ENCODE peak calls at places on chromosomes 7 and 10, in four cellular contexts. One of them, this sample, is unnamed. For H3K4me1, the result is how much of the 10 kb centered on the place peaks cover.

GRCh38 chr7:47074702-47075153 is 507.2 kb downstream of the TNS3 start:
- DNase-seq in body of pancreas: no peak
- DNase-seq in right atrium auricular region: no peak
- DNase-seq in psoas muscle: no peak
- DNase-seq in this sample: no peak

GRCh38 chr10:84204122-84204521 is 9.8 kb downstream of the CDHR1 start:
- DNase-seq in body of pancreas: no peak
- DNase-seq in right atrium auricular region: no peak
- DNase-seq in psoas muscle: no peak
- DNase-seq in this sample: peak

GRCh38 chr7:66326501-66327180 is 121.5 kb downstream of the TPST1 start:
- DNase-seq in body of pancreas: no peak
- DNase-seq in right atrium auricular region: no peak
- DNase-seq in psoas muscle: no peak
- DNase-seq in this sample: no peak

GRCh38 chr10:91046891-91047290 is 126.0 kb upstream of the ANKRD1 start:
- DNase-seq in body of pancreas: no peak
- DNase-seq in right atrium auricular region: no peak
- DNase-seq in psoas muscle: no peak
- DNase-seq in this sample: no peak

GRCh38 chr7:76011437-76011836 is 17.0 kb upstream of the TMEM120A start:
- DNase-seq in body of pancreas: no peak
- DNase-seq in right atrium auricular region: peak
- DNase-seq in psoas muscle: peak
- DNase-seq in this sample: no peak

GRCh38 chr7:70178787-70179186 is 580.5 kb downstream of the AUTS2 start:
- DNase-seq in body of pancreas: no peak
- DNase-seq in right atrium auricular region: no peak
- DNase-seq in psoas muscle: no peak
- DNase-seq in this sample: no peak

GRCh38 chr10:131088619-131089018 is 222.9 kb downstream of the TCERG1L start:
- DNase-seq in body of pancreas: no peak
- DNase-seq in right atrium auricular region: no peak
- DNase-seq in psoas muscle: no peak
- DNase-seq in this sample: no peak

GRCh38 chr7:43781726-43782607 is 23.5 kb downstream of the BLVRA start:
- DNase-seq in body of pancreas: no peak
- DNase-seq in right atrium auricular region: no peak
- DNase-seq in psoas muscle: no peak
- DNase-seq in this sample: peak

GRCh38 chr7:11213246-11213645 is 239.6 kb downstream of the PHF14 start:
- DNase-seq in body of pancreas: no peak
- DNase-seq in right atrium auricular region: no peak
- DNase-seq in psoas muscle: no peak
- DNase-seq in this sample: no peak

GRCh38 chr7:158328376-158329013 is 259.1 kb downstream of the PTPRN2 start:
- DNase-seq in body of pancreas: no peak
- DNase-seq in right atrium auricular region: peak
- DNase-seq in psoas muscle: no peak
- DNase-seq in this sample: no peak

GRCh38 chr7:98354511-98355249 is 46.2 kb downstream of the BAIAP2L1 start:
- DNase-seq in body of pancreas: no peak
- DNase-seq in right atrium auricular region: no peak
- DNase-seq in psoas muscle: no peak
- DNase-seq in this sample: no peak

GRCh38 chr7:136555933-136556332 is 312.5 kb upstream of the CHRM2 start:
- DNase-seq in body of pancreas: no peak
- DNase-seq in right atrium auricular region: no peak
- DNase-seq in psoas muscle: no peak
- DNase-seq in this sample: no peak

GRCh38 chr7:45625067-45625466 is 50.9 kb downstream of the ADCY1 start:
- DNase-seq in body of pancreas: no peak
- DNase-seq in right atrium auricular region: no peak
- DNase-seq in psoas muscle: no peak
- DNase-seq in this sample: no peak

GRCh38 chr7:93715234-93715633 is 140.7 kb upstream of the CALCR start:
- DNase-seq in body of pancreas: peak
- DNase-seq in right atrium auricular region: no peak
- DNase-seq in psoas muscle: peak
- DNase-seq in this sample: peak

GRCh38 chr7:156058248-156058647 is 246.0 kb upstream of the SHH start:
- DNase-seq in body of pancreas: no peak
- DNase-seq in right atrium auricular region: no peak
- DNase-seq in psoas muscle: no peak
- DNase-seq in this sample: no peak

GRCh38 chr7:16446508-16446907 is 19.0 kb downstream of the SOSTDC1 start:
- DNase-seq in body of pancreas: no peak
- DNase-seq in right atrium auricular region: no peak
- DNase-seq in psoas muscle: no peak
- DNase-seq in this sample: no peak

GRCh38 chr10:132595021-132595420 is 57.4 kb downstream of the INPP5A start:
- DNase-seq in body of pancreas: no peak
- DNase-seq in right atrium auricular region: no peak
- DNase-seq in psoas muscle: no peak
- DNase-seq in this sample: no peak

GRCh38 chr7:66353547-66353946 is 148.4 kb downstream of the TPST1 start:
- DNase-seq in body of pancreas: no peak
- DNase-seq in right atrium auricular region: no peak
- DNase-seq in psoas muscle: no peak
- DNase-seq in this sample: no peak

GRCh38 chr7:95780665-95781064 is 8.3 kb downstream of the DYNC1I1 start:
- DNase-seq in body of pancreas: no peak
- DNase-seq in right atrium auricular region: no peak
- DNase-seq in psoas muscle: no peak
- DNase-seq in this sample: no peak

GRCh38 chr10:130022501-130023299 is 58.6 kb upstream of the EBF3 start:
- DNase-seq in body of pancreas: no peak
- DNase-seq in right atrium auricular region: no peak
- DNase-seq in psoas muscle: no peak
- DNase-seq in this sample: no peak

GRCh38 chr7:44197487-44197886 is 3.3 kb upstream of the YKT6 start:
- DNase-seq in body of pancreas: no peak
- DNase-seq in right atrium auricular region: no peak
- DNase-seq in psoas muscle: no peak
- DNase-seq in this sample: no peak

GRCh38 chr7:132451161-132451560 is 125.1 kb downstream of the PLXNA4 start:
- DNase-seq in body of pancreas: no peak
- DNase-seq in right atrium auricular region: no peak
- DNase-seq in psoas muscle: no peak
- DNase-seq in this sample: no peak

GRCh38 chr10:79491171-79491835 is 21.0 kb upstream of the EIF5AL1 start:
- DNase-seq in body of pancreas: no peak
- DNase-seq in right atrium auricular region: peak
- DNase-seq in psoas muscle: no peak
- DNase-seq in this sample: no peak

GRCh38 chr7:51878869-51879268 is 562.3 kb upstream of the COBL start:
- DNase-seq in body of pancreas: no peak
- DNase-seq in right atrium auricular region: no peak
- DNase-seq in psoas muscle: no peak
- DNase-seq in this sample: no peak

GRCh38 chr10:21343087-21343486 is 182.4 kb downstream of the SKIDA1 start:
- DNase-seq in body of pancreas: no peak
- DNase-seq in right atrium auricular region: no peak
- DNase-seq in psoas muscle: no peak
- DNase-seq in this sample: no peak

GRCh38 chr10:24444337-24444736 is 235.4 kb downstream of the KIAA1217 start:
- DNase-seq in body of pancreas: no peak
- DNase-seq in right atrium auricular region: no peak
- DNase-seq in psoas muscle: no peak
- DNase-seq in this sample: no peak

GRCh38 chr7:98211221-98211675 is at the start of gene BHLHA15:
- DNase-seq in body of pancreas: peak
- DNase-seq in right atrium auricular region: no peak
- DNase-seq in psoas muscle: no peak
- DNase-seq in this sample: peak

GRCh38 chr10:129936266-129936922 is 27.7 kb downstream of the EBF3 start:
- DNase-seq in body of pancreas: no peak
- DNase-seq in right atrium auricular region: no peak
- DNase-seq in psoas muscle: no peak
- DNase-seq in this sample: no peak

GRCh38 chr10:75038335-75038734 is 73.1 kb upstream of the SAMD8 start:
- DNase-seq in body of pancreas: peak
- DNase-seq in right atrium auricular region: no peak
- DNase-seq in psoas muscle: peak
- DNase-seq in this sample: no peak

GRCh38 chr7:114182837-114183236 is 231.8 kb upstream of the FOXP2 start:
- DNase-seq in body of pancreas: no peak
- DNase-seq in right atrium auricular region: no peak
- DNase-seq in psoas muscle: no peak
- DNase-seq in this sample: no peak

GRCh38 chr7:24401628-24402593 is 117.9 kb downstream of the NPY start:
- DNase-seq in body of pancreas: no peak
- DNase-seq in right atrium auricular region: no peak
- DNase-seq in psoas muscle: no peak
- DNase-seq in this sample: no peak

GRCh38 chr10:44998146-44998631 is 2.5 kb upstream of the ZNF22 start:
- DNase-seq in body of pancreas: no peak
- DNase-seq in right atrium auricular region: no peak
- DNase-seq in psoas muscle: no peak
- DNase-seq in this sample: peak

GRCh38 chr7:149719050-149719899 is 54.1 kb downstream of the ZNF467 start:
- DNase-seq in body of pancreas: no peak
- DNase-seq in right atrium auricular region: peak
- DNase-seq in psoas muscle: no peak
- DNase-seq in this sample: no peak

GRCh38 chr7:106196460-106197021 is 84.4 kb upstream of the SYPL1 start:
- DNase-seq in body of pancreas: no peak
- DNase-seq in right atrium auricular region: no peak
- DNase-seq in psoas muscle: no peak
- DNase-seq in this sample: no peak

GRCh38 chr7:109844362-109844761 is 1246.6 kb upstream of the LRRN3 start:
- DNase-seq in body of pancreas: no peak
- DNase-seq in right atrium auricular region: no peak
- DNase-seq in psoas muscle: no peak
- DNase-seq in this sample: no peak
- TF ChIP-seq CTCF in body of pancreas: peak
- TF ChIP-seq CTCF in right atrium auricular region: no peak
- TF ChIP-seq CTCF in psoas muscle: peak
- TF ChIP-seq CTCF in this sample: no peak

GRCh38 chr10:11177926-11178453 is 160.3 kb downstream of the CELF2 start:
- DNase-seq in body of pancreas: no peak
- DNase-seq in right atrium auricular region: no peak
- DNase-seq in psoas muscle: no peak
- DNase-seq in this sample: no peak
- H3K4me1 ChIP-seq in body of pancreas: under half
- H3K4me1 ChIP-seq in right atrium auricular region: half or more
- H3K4me1 ChIP-seq in psoas muscle: under half
- H3K4me1 ChIP-seq in this sample: under half

GRCh38 chr7:17631061-17631460 is 309.2 kb downstream of the SNX13 start:
- DNase-seq in body of pancreas: no peak
- DNase-seq in right atrium auricular region: no peak
- DNase-seq in psoas muscle: no peak
- DNase-seq in this sample: no peak
- TF ChIP-seq CTCF in body of pancreas: no peak
- TF ChIP-seq CTCF in right atrium auricular region: no peak
- TF ChIP-seq CTCF in psoas muscle: no peak
- TF ChIP-seq CTCF in this sample: no peak

GRCh38 chr7:30473903-30474302 is 4.7 kb downstream of the NOD1 start:
- DNase-seq in body of pancreas: no peak
- DNase-seq in right atrium auricular region: no peak
- DNase-seq in psoas muscle: no peak
- DNase-seq in this sample: no peak

GRCh38 chr7:30474485-30474884 is 4.1 kb downstream of the NOD1 start:
- DNase-seq in body of pancreas: no peak
- DNase-seq in right atrium auricular region: peak
- DNase-seq in psoas muscle: no peak
- DNase-seq in this sample: no peak

GRCh38 chr7:30474893-30475292 is 3.7 kb downstream of the NOD1 start:
- DNase-seq in body of pancreas: no peak
- DNase-seq in right atrium auricular region: peak
- DNase-seq in psoas muscle: no peak
- DNase-seq in this sample: no peak

GRCh38 chr7:30476401-30477145 is 2.0 kb downstream of the NOD1 start:
- DNase-seq in body of pancreas: no peak
- DNase-seq in right atrium auricular region: peak
- DNase-seq in psoas muscle: no peak
- DNase-seq in this sample: no peak

GRCh38 chr7:30475580-30475979 is 3.0 kb downstream of the NOD1 start:
- DNase-seq in body of pancreas: no peak
- DNase-seq in right atrium auricular region: peak
- DNase-seq in psoas muscle: no peak
- DNase-seq in this sample: no peak
- H3K4me1 ChIP-seq in body of pancreas: under half
- H3K4me1 ChIP-seq in right atrium auricular region: half or more
- H3K4me1 ChIP-seq in psoas muscle: under half
- H3K4me1 ChIP-seq in this sample: under half

DNA sequence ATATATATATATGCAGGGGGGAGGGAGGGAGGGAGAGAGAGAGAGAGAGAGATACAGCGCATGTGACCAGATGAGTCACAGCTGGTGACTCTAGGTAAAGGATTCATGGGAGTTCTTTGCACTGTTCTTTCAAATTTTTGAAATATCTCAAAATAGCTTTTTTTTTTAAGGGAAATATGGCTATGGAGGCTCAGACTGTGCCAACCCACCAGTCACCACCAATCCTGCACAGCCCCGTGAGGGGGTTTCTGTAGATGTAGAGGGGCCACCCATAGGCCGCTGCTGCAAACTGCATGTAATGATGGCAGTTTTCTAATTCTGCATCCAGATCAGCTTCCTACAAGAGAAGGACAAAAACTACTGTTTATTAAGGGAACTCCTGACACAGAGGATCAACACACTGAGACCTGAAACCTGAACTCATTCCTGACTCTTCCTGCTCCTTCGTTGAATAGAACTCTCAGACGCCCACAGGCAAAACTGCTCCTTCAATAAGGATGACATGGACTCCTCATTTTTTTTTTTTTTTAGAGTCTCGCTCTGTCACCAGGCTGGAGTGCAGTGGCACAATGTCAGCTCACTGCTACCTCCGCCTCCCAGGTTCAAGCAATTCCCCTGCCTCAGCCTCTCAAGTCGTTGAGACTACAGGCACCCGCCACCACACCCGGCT is 17.3 kb downstream of the DAGLB start:
- DNase-seq in body of pancreas: no peak
- DNase-seq in right atrium auricular region: no peak
- DNase-seq in psoas muscle: no peak
- DNase-seq in this sample: no peak
- TF ChIP-seq CTCF in body of pancreas: no peak
- TF ChIP-seq CTCF in right atrium auricular region: no peak
- TF ChIP-seq CTCF in psoas muscle: no peak
- TF ChIP-seq CTCF in this sample: no peak